ENCODE peak calls at places on chromosomes 1 and 21, in six cellular contexts. H, K, F, S, P and A are unnamed samples.

GRCh38 chr1:160973491-160973890 is 18.9 kb upstream of the ITLN2 start:
- DNase-seq in H (no peak), K (no peak), F (no peak), S (no peak), P (no peak), A (no peak)

GRCh38 chr21:37763298-37763697 is 153.0 kb downstream of the KCNJ6 start:
- DNase-seq in H (no peak), K (no peak), F (no peak), S (no peak), P (no peak), A (no peak)

GRCh38 chr1:33682371-33682770 is 181.5 kb upstream of the HMGB4 start:
- DNase-seq in H (no peak), K (no peak), F (no peak), S (no peak), P (no peak), A (no peak)

GRCh38 chr1:235902638-235903542 is 36.2 kb upstream of the LYST start:
- DNase-seq in H (no peak), K (peak; percentile 44), F (peak; percentile 65), S (no peak), P (no peak), A (no peak)

GRCh38 chr1:110785612-110786011 is 87.3 kb upstream of the CD53 start:
- DNase-seq in H (no peak), K (no peak), F (no peak), S (no peak), P (no peak), A (no peak)

GRCh38 chr1:70043806-70044205 is 161.6 kb downstream of the LRRC40 start:
- DNase-seq in H (no peak), K (peak; percentile 64), F (peak; percentile 54), S (no peak), P (no peak), A (no peak)

GRCh38 chr1:228795578-228795977 is 60.3 kb downstream of the RHOU start:
- DNase-seq in H (no peak), K (no peak), F (no peak), S (no peak), P (no peak), A (no peak)

GRCh38 chr1:215794151-215794550 is 227.0 kb downstream of the KCTD3 start:
- DNase-seq in H (no peak), K (no peak), F (no peak), S (no peak), P (no peak), A (no peak)

GRCh38 chr1:23590058-23590783 is 30.9 kb upstream of the ID3 start:
- DNase-seq in H (no peak), K (peak; percentile 40), F (no peak), S (no peak), P (no peak), A (no peak)

GRCh38 chr1:244092293-244093264 is 41.5 kb downstream of the ZBTB18 start:
- DNase-seq in H (no peak), K (peak; percentile 67), F (no peak), S (no peak), P (no peak), A (no peak)

GRCh38 chr21:44927587-44928461 is 7.1 kb upstream of the ITGB2 start:
- DNase-seq in H (no peak), K (peak; percentile 56), F (no peak), S (peak; percentile 80), P (no peak), A (peak; percentile 96)

GRCh38 chr1:234535208-234535607 is 56.2 kb upstream of the TARBP1 start:
- DNase-seq in H (peak; percentile 18), K (no peak), F (no peak), S (no peak), P (no peak), A (no peak)
- H3K27ac ChIP-seq in H (peak overlapping the region; percentile 84), K (peak overlapping the region; percentile 70), F (peak overlapping the region; percentile 88), S (peak overlapping the region; percentile 100), P (peak overlapping the region; percentile 99), A (peak overlapping the region; percentile 84)

GRCh38 chr1:147769107-147769506 is 8.7 kb upstream of the GJA5 start:
- DNase-seq in H (no peak), K (no peak), F (peak; percentile 50), S (peak; percentile 65), P (peak; percentile 31), A (no peak)
- H3K4me1 ChIP-seq in H (no peaks in the 10 kb centered on the region), K (no peaks in the 10 kb centered on the region), F (no peaks in the 10 kb centered on the region), S (peaks cover 25% of the 10 kb centered on the region), P (peaks cover 96% of the 10 kb centered on the region), A (no peaks in the 10 kb centered on the region)

GRCh38 chr1:212909652-212910063 is 40.7 kb upstream of the VASH2 start:
- DNase-seq in H (no peak), K (no peak), F (no peak), S (no peak), P (no peak), A (no peak)
- H3K27ac ChIP-seq in H (no peak overlapping the region), K (no peak overlapping the region), F (no peak overlapping the region), S (no peak overlapping the region), P (no peak overlapping the region), A (no peak overlapping the region)

GRCh38 chr1:21325731-21326387 is 35.6 kb upstream of the ECE1 start:
- DNase-seq in H (no peak), K (no peak), F (no peak), S (peak; percentile 68), P (no peak), A (no peak)

GRCh38 chr1:21324368-21325137 is 34.3 kb upstream of the ECE1 start:
- DNase-seq in H (peak; percentile 88), K (peak; percentile 91), F (peak; percentile 90), S (peak; percentile 93), P (peak; percentile 89), A (peak; percentile 89)

GRCh38 chr1:21323091-21323490 is 32.8 kb upstream of the ECE1 start:
- DNase-seq in H (no peak), K (no peak), F (no peak), S (peak; percentile 82), P (no peak), A (no peak)

GRCh38 chr1:21326861-21327344 is 36.6 kb upstream of the ECE1 start:
- DNase-seq in H (peak; percentile 41), K (no peak), F (no peak), S (peak; percentile 91), P (no peak), A (no peak)

GRCh38 chr1:21325231-21325718 is 35.0 kb upstream of the ECE1 start:
- DNase-seq in H (peak; percentile 57), K (no peak), F (no peak), S (peak; percentile 55), P (no peak), A (peak; percentile 87)
- H3K4me1 ChIP-seq in H (peaks cover 64% of the 10 kb centered on the region), K (peaks cover 67% of the 10 kb centered on the region), F (peaks cover 63% of the 10 kb centered on the region), S (peaks cover 51% of the 10 kb centered on the region), P (peaks cover 96% of the 10 kb centered on the region), A (peaks cover 42% of the 10 kb centered on the region)

GRCh38 chr1:223835754-223836153 is 10.0 kb downstream of the TP53BP2 start:
- DNase-seq in H (no peak), K (no peak), F (no peak), S (peak; percentile 30), P (no peak), A (no peak)

GRCh38 chr1:223836586-223836985 is 9.2 kb downstream of the TP53BP2 start:
- DNase-seq in H (no peak), K (no peak), F (no peak), S (no peak), P (no peak), A (no peak)

GRCh38 chr1:223832637-223832943 is 13.2 kb downstream of the TP53BP2 start:
- DNase-seq in H (no peak), K (no peak), F (no peak), S (peak; percentile 48), P (no peak), A (no peak)

GRCh38 chr1:223833948-223834347 is 11.8 kb downstream of the TP53BP2 start:
- DNase-seq in H (no peak), K (no peak), F (no peak), S (no peak), P (no peak), A (no peak)

DNA sequence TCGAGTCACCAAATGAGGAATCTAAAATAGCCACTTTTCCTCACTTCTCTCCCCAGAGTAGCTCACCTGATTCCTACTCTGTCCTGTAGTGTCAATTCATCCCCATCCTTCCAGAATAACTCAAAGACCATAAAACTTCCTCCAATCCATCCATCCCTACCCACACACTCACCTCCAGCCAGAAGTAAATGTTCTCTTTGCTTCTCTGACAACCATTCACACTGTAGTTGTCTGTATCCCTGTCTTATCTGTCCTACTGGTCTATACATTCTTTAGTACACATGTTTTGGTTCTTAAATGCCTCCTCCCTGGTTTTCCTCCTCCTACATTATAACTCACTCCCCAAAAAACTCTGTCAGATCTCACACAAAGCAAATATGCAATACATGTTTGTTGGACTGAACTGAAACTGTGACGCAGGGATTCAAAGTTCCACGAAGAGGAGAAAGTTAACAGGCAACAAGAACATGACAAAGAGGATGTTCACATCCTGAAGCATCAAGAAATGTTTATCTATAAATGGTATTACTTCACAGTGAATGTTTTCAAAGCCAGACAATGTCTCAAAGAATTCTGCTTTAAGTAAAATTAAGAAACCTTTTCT is 11.0 kb downstream of the TP53BP2 start:
- DNase-seq in H (no peak), K (peak; percentile 95), F (peak; percentile 79), S (no peak), P (no peak), A (no peak)
- H3K27ac ChIP-seq in H (no peak overlapping the region), K (peak overlapping the region; percentile 52), F (peak overlapping the region; percentile 75), S (peak overlapping the region; percentile 45), P (peak overlapping the region; percentile 27), A (no peak overlapping the region)

DNA sequence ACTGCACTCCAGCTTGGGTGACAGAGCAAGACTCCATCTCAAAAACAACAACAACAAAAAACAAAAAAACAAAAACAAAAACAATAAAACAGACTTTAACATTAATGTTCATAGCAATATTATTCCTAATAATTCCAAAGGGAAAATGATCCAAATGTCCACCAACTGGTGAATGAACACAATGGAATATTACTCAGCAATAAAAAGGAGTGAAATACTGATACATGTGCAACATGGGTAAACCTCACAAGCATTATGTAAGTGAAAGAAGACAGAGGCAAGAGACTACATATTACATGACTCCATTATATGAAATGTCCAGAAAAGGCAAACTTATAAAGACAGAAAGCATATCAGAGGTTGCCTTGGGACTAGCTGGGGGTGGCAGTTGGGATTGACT is 6.1 kb upstream of the TTF2 start:
- DNase-seq in H (no peak), K (no peak), F (no peak), S (no peak), P (no peak), A (no peak)
- H3K4me1 ChIP-seq in H (no peaks in the 10 kb centered on the region), K (no peaks in the 10 kb centered on the region), F (no peaks in the 10 kb centered on the region), S (no peaks in the 10 kb centered on the region), P (no peaks in the 10 kb centered on the region), A (peaks cover 52% of the 10 kb centered on the region)